ENCODE peak calls at places on chromosomes 7 and 10, in eight cellular contexts. J is SJSA1; M is K562; L is cardiac fibroblast; G is stimulated activated naive CD4-positive, alpha-beta T cell; D is activated CD4-positive, alpha-beta memory T cell treated with anti-CD3 and anti-CD28 coated beads for 36 hours; E is DMS153; W is cardiac septum. B is an unnamed sample.

GRCh38 chr7:37927739-37928444 is 7.5 kb downstream of the EPDR1 start:
- DNase-seq in G (no peak), E (no peak), M (no peak), D (no peak), J (no peak), W (no peak), L (peak), B (no peak)

GRCh38 chr7:877312-878232 is 1.2 kb downstream of the GET4 start:
- DNase-seq in M (peak), D (peak), G (no peak), W (no peak), L (no peak), J (no peak), E (no peak), B (no peak)

GRCh38 chr7:44530990-44531389 is 10.1 kb downstream of the NPC1L1 start:
- DNase-seq in E (no peak), G (no peak), W (no peak), M (peak), J (no peak), D (no peak), L (no peak), B (no peak)

GRCh38 chr7:86933295-86933845 is 126.1 kb downstream of the ELAPOR2 start:
- DNase-seq in D (no peak), L (no peak), M (peak), G (no peak), W (no peak), E (no peak), J (no peak), B (no peak)

GRCh38 chr7:31744294-31744874 is 57.4 kb downstream of the PPP1R17 start:
- DNase-seq in G (no peak), E (peak), J (no peak), M (peak), W (no peak), D (peak), L (peak), B (peak)

GRCh38 chr7:114606100-114606499 is 191.5 kb downstream of the FOXP2 start:
- DNase-seq in D (no peak), L (no peak), G (no peak), E (no peak), J (no peak), M (no peak), W (no peak), B (no peak)

GRCh38 chr10:76675951-76676587 is 961.5 kb downstream of the KCNMA1 start:
- DNase-seq in M (no peak), J (no peak), G (no peak), L (peak), D (no peak), W (no peak), E (no peak), B (peak)

GRCh38 chr10:118590334-118590733 is 5.1 kb downstream of the PRLHR start:
- DNase-seq in J (no peak), D (no peak), M (no peak), E (peak), G (no peak), L (peak), W (no peak), B (no peak)

GRCh38 chr7:33903770-33904679 is 1.3 kb upstream of the BMPER start:
- DNase-seq in J (peak), W (no peak), D (peak), M (no peak), E (no peak), L (peak), G (no peak), B (peak)

GRCh38 chr10:113476191-113476590 is 76.7 kb upstream of the HABP2 start:
- DNase-seq in E (no peak), G (no peak), M (no peak), D (no peak), W (no peak), L (no peak), J (no peak), B (no peak)

GRCh38 chr7:127886248-127886647 is 145.0 kb downstream of the LRRC4 start:
- DNase-seq in L (peak), W (no peak), J (no peak), D (no peak), E (no peak), M (no peak), G (no peak), B (no peak)

GRCh38 chr7:112156412-112156811 is 49.8 kb downstream of the DOCK4 start:
- DNase-seq in L (no peak), M (no peak), W (no peak), J (no peak), E (no peak), G (no peak), D (no peak), B (no peak)

GRCh38 chr7:84497873-84498272 is 303.3 kb upstream of the SEMA3A start:
- DNase-seq in W (no peak), G (no peak), D (no peak), M (no peak), L (no peak), J (no peak), E (no peak), B (no peak)

GRCh38 chr7:38428040-38428439 is 154.6 kb upstream of the TARP start:
- DNase-seq in D (no peak), G (no peak), M (no peak), W (no peak), E (no peak), J (no peak), L (no peak), B (no peak)

GRCh38 chr10:122232781-122233180 is 38.3 kb upstream of the BTBD16 start:
- DNase-seq in M (no peak), L (peak), E (no peak), J (no peak), G (no peak), W (no peak), D (no peak), B (peak)

GRCh38 chr7:129714514-129715063 is 103.1 kb downstream of the NRF1 start:
- DNase-seq in E (no peak), M (peak), L (no peak), W (no peak), D (no peak), G (no peak), J (no peak), B (no peak)

GRCh38 chr10:76257816-76258215 is 826.4 kb downstream of the LRMDA start:
- DNase-seq in E (no peak), G (no peak), J (no peak), L (no peak), W (no peak), M (no peak), D (no peak), B (no peak)

GRCh38 chr7:154167051-154167450 is 114.9 kb downstream of the DPP6 start:
- DNase-seq in W (no peak), M (no peak), D (no peak), L (no peak), E (no peak), J (no peak), G (no peak), B (no peak)

GRCh38 chr10:111116211-111116610 is 39.4 kb downstream of the ADRA2A start:
- DNase-seq in L (no peak), M (no peak), E (no peak), W (peak), G (no peak), D (no peak), J (no peak), B (no peak)

GRCh38 chr7:82600601-82601000 is 157.0 kb upstream of the CACNA2D1 start:
- DNase-seq in G (no peak), E (no peak), D (no peak), L (peak), J (no peak), W (no peak), M (no peak), B (no peak)

GRCh38 chr10:49387029-49387428 is 8.9 kb downstream of the DRGX start:
- DNase-seq in J (no peak), D (no peak), E (no peak), G (no peak), L (peak), W (no peak), M (no peak), B (no peak)

GRCh38 chr7:41880107-41880506 is 177.2 kb upstream of the INHBA start:
- DNase-seq in G (no peak), L (peak), J (peak), W (no peak), E (no peak), M (no peak), D (no peak), B (peak)

GRCh38 chr7:28708033-28708451 is 250.1 kb downstream of the TRIL start:
- DNase-seq in J (no peak), M (no peak), D (no peak), W (no peak), G (no peak), E (no peak), L (peak), B (no peak)

GRCh38 chr7:86647340-86648094 is 3.8 kb downstream of the GRM3 start:
- DNase-seq in E (no peak), G (no peak), D (no peak), L (no peak), J (no peak), W (no peak), M (no peak), B (no peak)

GRCh38 chr10:132294561-132295320 is 13.0 kb downstream of the STK32C start:
- DNase-seq in W (peak), M (peak), E (peak), J (no peak), G (no peak), L (no peak), D (no peak), B (peak)

GRCh38 chr10:102676916-102677315 is 32.6 kb downstream of the TRIM8 start:
- DNase-seq in L (no peak), D (no peak), W (no peak), G (no peak), M (no peak), J (no peak), E (no peak), B (no peak)

GRCh38 chr7:128810997-128811396 is 19.2 kb upstream of the FLNC start:
- DNase-seq in J (no peak), L (no peak), W (no peak), G (no peak), E (no peak), D (no peak), M (no peak), B (no peak)

GRCh38 chr10:126857178-126857806 is 47.9 kb upstream of the DOCK1 start:
- DNase-seq in D (no peak), L (no peak), W (no peak), E (no peak), M (no peak), J (no peak), G (no peak), B (no peak)

GRCh38 chr7:104137971-104138370 is 69.8 kb downstream of the ORC5 start:
- DNase-seq in J (peak), G (no peak), E (no peak), M (no peak), D (no peak), W (no peak), L (peak), B (no peak)

GRCh38 chr10:8065651-8066050 is 11.2 kb downstream of the GATA3 start:
- DNase-seq in D (no peak), J (no peak), E (no peak), L (peak), G (no peak), W (no peak), M (no peak), B (no peak)

GRCh38 chr10:96311180-96311697 is 7.0 kb downstream of the DNTT start:
- DNase-seq in E (no peak), W (no peak), L (no peak), M (no peak), G (no peak), D (no peak), J (no peak), B (no peak)

GRCh38 chr7:87003872-87004798 is 55.3 kb downstream of the ELAPOR2 start:
- DNase-seq in D (no peak), M (peak), L (no peak), E (no peak), W (no peak), G (no peak), J (no peak), B (peak)

GRCh38 chr7:28793383-28793782 is 164.7 kb downstream of the TRIL start:
- DNase-seq in D (no peak), G (no peak), L (peak), M (no peak), J (no peak), W (no peak), E (no peak), B (no peak)

GRCh38 chr7:106768324-106768751 is 96.7 kb upstream of the PIK3CG start:
- DNase-seq in W (no peak), M (no peak), D (no peak), E (no peak), J (peak), G (peak), L (no peak), B (no peak)

GRCh38 chr10:61754553-61755540 is 92.1 kb downstream of the CABCOCO1 start:
- DNase-seq in W (no peak), D (no peak), J (no peak), M (no peak), G (no peak), E (no peak), L (no peak), B (no peak)

B was measured in cardiac muscle cell.